ENCODE peak calls at places on chromosomes 2 and 18, in seven cellular contexts. Q is activated effector memory CD4-positive, alpha-beta T cell treated with Interleukin-2 at 50 U/mL for 16 hours; R is lower lobe of right lung; U is activated T-cell treated with anti-CD3 and anti-CD28 coated beads, Interleukin-2, amount 50 U/mL, for 72 hours; M is nucleus accumbens; Z is heart right ventricle; P is GM20000. N is an unnamed sample.
A peak's percentile ranks its signal among the peaks of the same experiment; 100 is the strongest.

GRCh38 chr18:7479756-7480155 is 87.4 kb upstream of the PTPRM start:
- DNase-seq in Z (no peak), M (no peak), Q (no peak), U (no peak), R (no peak), P (no peak), N (no peak)

GRCh38 chr2:55616509-55617159 is 788 bp downstream of the PPP4R3B start:
- DNase-seq in R (no peak), Q (peak; percentile 14), U (peak; percentile 40), Z (no peak), M (no peak), P (peak; percentile 26), N (no peak)

GRCh38 chr2:150133623-150134022 is 353.8 kb downstream of the RND3 start:
- DNase-seq in M (no peak), Q (no peak), U (no peak), Z (no peak), R (no peak), P (peak; percentile 28), N (no peak)

GRCh38 chr2:209640358-209640757 is 131.3 kb upstream of the UNC80 start:
- DNase-seq in P (no peak), R (no peak), M (no peak), U (no peak), Z (no peak), Q (no peak), N (no peak)

GRCh38 chr2:152038451-152038958 is 60.3 kb downstream of the CACNB4 start:
- DNase-seq in U (no peak), M (no peak), Z (peak; percentile 31), Q (no peak), P (no peak), R (peak; percentile 63), N (peak; percentile 45)

GRCh38 chr2:43358688-43359201 is 132.3 kb upstream of the ZFP36L2 start:
- DNase-seq in M (no peak), R (no peak), Q (no peak), U (no peak), Z (no peak), P (no peak), N (no peak)

GRCh38 chr2:234291765-234292204 is 205.1 kb downstream of the ARL4C start:
- DNase-seq in R (no peak), Z (peak; percentile 33), Q (peak; percentile 51), U (no peak), M (no peak), P (no peak), N (peak; percentile 40)

GRCh38 chr18:44060197-44060596 is 620.5 kb upstream of the SETBP1 start:
- DNase-seq in M (no peak), U (no peak), R (no peak), Q (no peak), P (no peak), Z (no peak), N (no peak)

GRCh38 chr2:186644791-186645190 is 49.1 kb upstream of the FAM171B start:
- DNase-seq in R (no peak), Q (no peak), U (no peak), Z (no peak), P (no peak), M (no peak), N (no peak)

GRCh38 chr2:235567842-235568241 is 74.0 kb downstream of the AGAP1 start:
- DNase-seq in Z (no peak), Q (no peak), P (no peak), M (no peak), U (no peak), R (no peak), N (no peak)

GRCh38 chr18:65215865-65216466 is 534.8 kb upstream of the CDH7 start:
- DNase-seq in U (no peak), R (no peak), P (no peak), Q (no peak), Z (no peak), M (no peak), N (no peak)

GRCh38 chr2:11080253-11081115 is 74.8 kb upstream of the SLC66A3 start:
- DNase-seq in Z (no peak), U (no peak), Q (no peak), M (no peak), P (no peak), R (no peak), N (no peak)

GRCh38 chr2:71800106-71800809 is 346.9 kb downstream of the DYSF start:
- DNase-seq in Z (no peak), Q (no peak), M (no peak), U (no peak), R (no peak), P (no peak), N (no peak)

GRCh38 chr2:28435796-28436425 is 43.3 kb downstream of the FOSL2 start:
- DNase-seq in Q (no peak), P (no peak), U (no peak), R (no peak), Z (no peak), M (no peak), N (no peak)

GRCh38 chr2:61423714-61424113 is 47.2 kb downstream of the USP34 start:
- DNase-seq in Z (no peak), P (no peak), M (no peak), U (no peak), R (no peak), Q (no peak), N (no peak)

GRCh38 chr2:11753452-11753885 is 7.0 kb downstream of the LPIN1 start:
- DNase-seq in R (peak; percentile 69), U (no peak), P (peak; percentile 83), M (no peak), Z (no peak), Q (no peak), N (peak; percentile 54)

GRCh38 chr2:239690651-239691631 is 290.1 kb upstream of the HDAC4 start:
- DNase-seq in Z (no peak), P (no peak), M (no peak), U (no peak), R (peak; percentile 7), Q (no peak), N (no peak)

GRCh38 chr2:189402932-189403331 is 38.3 kb upstream of the WDR75 start:
- DNase-seq in U (no peak), P (no peak), R (no peak), Q (no peak), M (no peak), Z (no peak), N (no peak)

GRCh38 chr2:108393197-108393596 is 15.4 kb downstream of the SULT1C4 start:
- DNase-seq in R (no peak), Z (no peak), M (no peak), P (no peak), Q (no peak), U (no peak), N (no peak)

GRCh38 chr2:192604295-192604694 is 409.6 kb upstream of the TMEFF2 start:
- DNase-seq in U (no peak), M (no peak), R (no peak), P (no peak), Z (no peak), Q (no peak), N (no peak)

GRCh38 chr2:148201075-148202004 is 180.4 kb downstream of the MBD5 start:
- DNase-seq in Q (no peak), U (peak; percentile 38), M (no peak), R (peak; percentile 70), Z (peak; percentile 26), P (no peak), N (peak; percentile 41)

GRCh38 chr2:187842978-187843847 is 289.0 kb upstream of the TFPI start:
- DNase-seq in P (peak; percentile 25), U (peak; percentile 3), Q (no peak), Z (no peak), M (no peak), R (no peak), N (no peak)

N was measured in left ventricle myocardium superior.